ENCODE peak calls at places on chromosomes 13 and 19, in nine cellular contexts. Y is GM03348; V is mammary epithelial cell; P is GDM1; U is activated T-cell treated with anti-CD3 and anti-CD28 coated beads for 24 hours; I is effector CD4-positive, alpha-beta T cell; K is tibial artery; J is HS-5; R is putamen. O is an unnamed sample.

GRCh38 chr19:18469245-18470107 is 31.5 kb upstream of the ISYNA1 start:
- DNase-seq in Y (peak), V (no peak), P (peak), U (peak), I (peak), K (no peak), J (no peak), R (no peak), O (no peak)

GRCh38 chr19:44820648-44821609 is 12.0 kb downstream of the BCAM start:
- DNase-seq in Y (no peak), V (no peak), P (no peak), U (no peak), I (no peak), K (peak), J (no peak), R (no peak), O (no peak)

GRCh38 chr13:85383291-85383690 is 415.9 kb downstream of the SLITRK6 start:
- DNase-seq in Y (no peak), V (no peak), P (no peak), U (no peak), I (no peak), K (no peak), J (no peak), R (no peak), O (no peak)

GRCh38 chr19:35109395-35110112 is 6.1 kb upstream of the FXYD3 start:
- DNase-seq in Y (no peak), V (no peak), P (no peak), U (no peak), I (no peak), K (no peak), J (no peak), R (peak), O (no peak)

GRCh38 chr19:1977116-1977515 is 36.1 kb downstream of the CSNK1G2 start:
- DNase-seq in Y (no peak), V (no peak), P (no peak), U (no peak), I (no peak), K (no peak), J (no peak), R (no peak), O (no peak)

GRCh38 chr13:110126391-110126961 is 180.5 kb downstream of the COL4A1 start:
- DNase-seq in Y (peak), V (peak), P (no peak), U (no peak), I (no peak), K (peak), J (no peak), R (peak), O (peak)

GRCh38 chr19:48533770-48534169 is 18.2 kb upstream of the SULT2B1 start:
- DNase-seq in Y (no peak), V (no peak), P (no peak), U (no peak), I (no peak), K (no peak), J (no peak), R (no peak), O (no peak)

GRCh38 chr13:68254151-68254550 is 1024.0 kb upstream of the PCDH9 start:
- DNase-seq in Y (no peak), V (no peak), P (no peak), U (no peak), I (no peak), K (no peak), J (no peak), R (no peak), O (no peak)

GRCh38 chr13:112995395-112996091 is 26.5 kb downstream of the MCF2L start:
- DNase-seq in Y (no peak), V (no peak), P (no peak), U (no peak), I (no peak), K (no peak), J (no peak), R (no peak), O (peak)

GRCh38 chr19:4007021-4007835 is at the start of gene PIAS4:
- DNase-seq in Y (peak), V (peak), P (peak), U (peak), I (peak), K (peak), J (peak), R (peak), O (peak)

GRCh38 chr19:29761575-29762225 is 46.6 kb upstream of the C19orf12 start:
- DNase-seq in Y (no peak), V (no peak), P (no peak), U (no peak), I (no peak), K (no peak), J (no peak), R (no peak), O (no peak)

GRCh38 chr19:4069331-4069959 is 2.7 kb upstream of the ZBTB7A start:
- DNase-seq in Y (no peak), V (no peak), P (no peak), U (no peak), I (no peak), K (no peak), J (no peak), R (no peak), O (no peak)

GRCh38 chr19:19256072-19256969 is 16.8 kb downstream of the TM6SF2 start:
- DNase-seq in Y (no peak), V (no peak), P (no peak), U (no peak), I (no peak), K (no peak), J (no peak), R (no peak), O (no peak)

GRCh38 chr19:14022469-14022868 is 5.5 kb upstream of the RLN3 start:
- DNase-seq in Y (no peak), V (no peak), P (no peak), U (no peak), I (no peak), K (no peak), J (no peak), R (no peak), O (no peak)

GRCh38 chr13:47415048-47415447 is 518.2 kb upstream of the HTR2A start:
- DNase-seq in Y (peak), V (peak), P (peak), U (no peak), I (no peak), K (no peak), J (no peak), R (no peak), O (no peak)

GRCh38 chr19:37227996-37228395 is 10.0 kb downstream of the ZNF383 start:
- DNase-seq in Y (no peak), V (no peak), P (no peak), U (no peak), I (no peak), K (no peak), J (no peak), R (no peak), O (no peak)

GRCh38 chr13:48942131-48942530 is 33.6 kb upstream of the FNDC3A start:
- DNase-seq in Y (peak), V (peak), P (no peak), U (no peak), I (no peak), K (no peak), J (no peak), R (no peak), O (no peak)

GRCh38 chr13:28583661-28584091 is 75.3 kb upstream of the POMP start:
- DNase-seq in Y (peak), V (no peak), P (no peak), U (no peak), I (no peak), K (no peak), J (no peak), R (no peak), O (no peak)

GRCh38 chr13:99656092-99656745 is 154.9 kb downstream of the TM9SF2 start:
- DNase-seq in Y (peak), V (peak), P (peak), U (peak), I (peak), K (peak), J (no peak), R (peak), O (peak)

GRCh38 chr19:44776402-44777096 is 1.1 kb upstream of the CBLC start:
- DNase-seq in Y (no peak), V (peak), P (no peak), U (no peak), I (no peak), K (no peak), J (no peak), R (no peak), O (peak)

GRCh38 chr13:50494110-50494509 is 349.4 kb downstream of the DLEU7 start:
- DNase-seq in Y (no peak), V (no peak), P (no peak), U (no peak), I (no peak), K (no peak), J (no peak), R (no peak), O (no peak)

GRCh38 chr19:21210037-21210621 is 68.3 kb downstream of the ZNF431 start:
- DNase-seq in Y (no peak), V (no peak), P (no peak), U (no peak), I (no peak), K (no peak), J (no peak), R (no peak), O (no peak)

GRCh38 chr13:65347420-65348030 is 1882.6 kb downstream of the PCDH9 start:
- DNase-seq in Y (no peak), V (no peak), P (no peak), U (no peak), I (no peak), K (no peak), J (no peak), R (no peak), O (no peak)

GRCh38 chr19:45769821-45770191 is 754 bp upstream of the SIX5 start:
- DNase-seq in Y (no peak), V (peak), P (no peak), U (peak), I (peak), K (peak), J (no peak), R (peak), O (peak)

GRCh38 chr13:102045713-102046112 is 356.1 kb downstream of the FGF14 start:
- DNase-seq in Y (no peak), V (no peak), P (no peak), U (no peak), I (no peak), K (no peak), J (no peak), R (no peak), O (no peak)

GRCh38 chr19:4120531-4120930 is 3.4 kb downstream of the MAP2K2 start:
- DNase-seq in Y (peak), V (no peak), P (no peak), U (no peak), I (no peak), K (no peak), J (no peak), R (no peak), O (no peak)

GRCh38 chr19:37941820-37942515 is 35.0 kb downstream of the SIPA1L3 start:
- DNase-seq in Y (no peak), V (no peak), P (no peak), U (no peak), I (no peak), K (no peak), J (no peak), R (no peak), O (no peak)

GRCh38 chr13:111256458-111256857 is 64.0 kb upstream of the TEX29 start:
- DNase-seq in Y (no peak), V (no peak), P (no peak), U (no peak), I (no peak), K (no peak), J (no peak), R (no peak), O (no peak)

GRCh38 chr19:21410166-21410565 is 13.2 kb downstream of the ZNF493 start:
- DNase-seq in Y (no peak), V (no peak), P (no peak), U (no peak), I (no peak), K (no peak), J (no peak), R (no peak), O (no peak)

GRCh38 chr19:18607222-18608101 is 863 bp upstream of the CRLF1 start:
- DNase-seq in Y (no peak), V (no peak), P (no peak), U (no peak), I (no peak), K (no peak), J (no peak), R (no peak), O (no peak)

GRCh38 chr13:84670245-84670644 is 788.0 kb upstream of the SLITRK1 start:
- DNase-seq in Y (no peak), V (no peak), P (no peak), U (no peak), I (no peak), K (no peak), J (no peak), R (no peak), O (no peak)

GRCh38 chr13:108214511-108215383 is 589 bp downstream of the LIG4 start:
- DNase-seq in Y (peak), V (peak), P (no peak), U (no peak), I (no peak), K (no peak), J (no peak), R (no peak), O (no peak)

GRCh38 chr19:6227156-6227940 is 52.4 kb downstream of the MLLT1 start:
- DNase-seq in Y (no peak), V (no peak), P (no peak), U (no peak), I (no peak), K (no peak), J (no peak), R (no peak), O (no peak)